ENCODE peak calls at places on chromosomes 4 and X, in six cellular contexts. P, K, G, W, O and C are unnamed samples.

GRCh38 chr4:112213091-112213490 is 18.5 kb upstream of the AP1AR start:
- DNase-seq in P (no peak), K (no peak), G (no peak), W (no peak), O (no peak), C (no peak)

GRCh38 chr4:87032884-87033533 is 98.2 kb downstream of the AFF1 start:
- DNase-seq in P (peak), K (no peak), G (peak), W (no peak), O (no peak), C (no peak)

GRCh38 chrX:2262679-2263055 is 238.1 kb downstream of the DHRSX start:
- DNase-seq in P (no peak), K (no peak), G (no peak), W (no peak), O (no peak), C (peak)

GRCh38 chrX:19544693-19545305 is 29.5 kb upstream of the MAP3K15 start:
- DNase-seq in P (peak), K (peak), G (peak), W (peak), O (peak), C (no peak)

GRCh38 chrX:46327229-46328081 is 217.8 kb downstream of the ZNF674 start:
- DNase-seq in P (peak), K (no peak), G (peak), W (no peak), O (no peak), C (no peak)

GRCh38 chr4:2797545-2798305 is 4.8 kb downstream of the SH3BP2 start:
- DNase-seq in P (no peak), K (peak), G (no peak), W (peak), O (no peak), C (peak)

GRCh38 chr4:185179488-185179887 is 24.3 kb downstream of the CFAP97 start:
- DNase-seq in P (no peak), K (no peak), G (no peak), W (no peak), O (no peak), C (no peak)

GRCh38 chrX:69503228-69503834 is 795 bp upstream of the NALF2 start:
- DNase-seq in P (no peak), K (peak), G (no peak), W (no peak), O (no peak), C (no peak)

GRCh38 chr4:2330119-2331042 is 68.5 kb upstream of the MXD4 start:
- DNase-seq in P (peak), K (no peak), G (no peak), W (no peak), O (no peak), C (no peak)

GRCh38 chrX:2679534-2680485 is 11.3 kb upstream of the CD99 start:
- DNase-seq in P (no peak), K (no peak), G (no peak), W (no peak), O (no peak), C (no peak)

GRCh38 chr4:157072002-157072401 is 3.9 kb upstream of the GLRB start:
- DNase-seq in P (peak), K (no peak), G (no peak), W (no peak), O (no peak), C (no peak)